ENCODE peak calls at places on chromosomes 16 and 17, in five cellular contexts. S is effector memory CD4-positive, alpha-beta T cell; Z is SK-N-MC; Y is mesendoderm; L is tibial nerve. C is an unnamed sample.

GRCh38 chr16:74100405-74101316 is 196.0 kb upstream of the PSMD7 start:
- DNase-seq in Z (no peak), Y (peak), S (no peak), L (no peak), C (no peak)

GRCh38 chr16:88732172-88732960 is 26.1 kb downstream of the CTU2 start:
- DNase-seq in S (no peak), Y (no peak), Z (no peak), L (no peak), C (no peak)

GRCh38 chr16:49779979-49780378 is 75.9 kb downstream of the ZNF423 start:
- DNase-seq in S (no peak), Y (no peak), Z (no peak), L (no peak), C (no peak)

GRCh38 chr16:51450913-51451312 is 299.8 kb upstream of the SALL1 start:
- DNase-seq in Z (no peak), L (no peak), S (no peak), Y (no peak), C (no peak)

GRCh38 chr16:80883159-80883642 is 78.8 kb upstream of the CDYL2 start:
- DNase-seq in Y (no peak), L (no peak), S (no peak), Z (no peak), C (no peak)

GRCh38 chr16:78598186-78598585 is 498.7 kb downstream of the WWOX start:
- DNase-seq in L (no peak), Z (no peak), S (no peak), Y (no peak), C (no peak)

GRCh38 chr17:17414316-17414937 is 62.4 kb upstream of the MED9 start:
- DNase-seq in Y (no peak), Z (no peak), L (peak), S (no peak), C (peak)

GRCh38 chr17:15301845-15302244 is 36.7 kb upstream of the PMP22 start:
- DNase-seq in L (no peak), Z (no peak), S (no peak), Y (no peak), C (no peak)

GRCh38 chr16:17474037-17474436 is 3.3 kb upstream of the XYLT1 start:
- DNase-seq in Z (no peak), S (no peak), L (no peak), Y (peak), C (peak)

GRCh38 chr16:3983081-3983520 is 102.6 kb upstream of the CREBBP start:
- DNase-seq in Z (no peak), S (no peak), L (peak), Y (peak), C (peak)

GRCh38 chr17:1270210-1271019 is at the start of gene BHLHA9:
- DNase-seq in S (no peak), Z (no peak), Y (no peak), L (no peak), C (no peak)

GRCh38 chr16:9072806-9073341 is 18.6 kb upstream of the HAPSTR1 start:
- DNase-seq in L (no peak), S (no peak), Y (peak), Z (no peak), C (no peak)

GRCh38 chr17:39679521-39680192 is 8.2 kb downstream of the PGAP3 start:
- DNase-seq in Y (no peak), Z (no peak), S (no peak), L (no peak), C (no peak)

GRCh38 chr17:29263916-29264315 is 17.3 kb downstream of the CRYBA1 start:
- DNase-seq in Y (no peak), L (no peak), S (no peak), Z (no peak), C (no peak)

GRCh38 chr16:88482630-88483391 is 29.7 kb downstream of the ZFPM1 start:
- DNase-seq in L (no peak), Z (no peak), S (no peak), Y (no peak), C (no peak)

GRCh38 chr16:3129137-3130131 is 5.4 kb upstream of the ZNF213 start:
- DNase-seq in L (peak), Y (peak), Z (peak), S (peak), C (peak)

GRCh38 chr17:52170963-52171572 is 12.6 kb upstream of the CA10 start:
- DNase-seq in L (no peak), Z (no peak), Y (peak), S (no peak), C (peak)

GRCh38 chr17:58741121-58741625 is 14.5 kb upstream of the PPM1E start:
- DNase-seq in S (no peak), Z (no peak), L (no peak), Y (peak), C (no peak)

GRCh38 chr17:82332669-82333278 is 792 bp downstream of the SECTM1 start:
- DNase-seq in S (no peak), Y (no peak), Z (no peak), L (no peak), C (no peak)

GRCh38 chr17:10385871-10386270 is 13.1 kb upstream of the MYH13 start:
- DNase-seq in Z (no peak), Y (no peak), S (no peak), L (no peak), C (no peak)

GRCh38 chr17:10380631-10381408 is 8.0 kb upstream of the MYH13 start:
- DNase-seq in L (no peak), Y (no peak), S (no peak), Z (no peak), C (peak)

GRCh38 chr17:10384175-10384574 is 11.4 kb upstream of the MYH13 start:
- DNase-seq in Y (peak), S (no peak), Z (no peak), L (no peak), C (peak)
- H3K27ac ChIP-seq in Y (no peak), S (no peak), Z (no peak), L (no peak), C (peak)

GRCh38 chr16:1378804-1379053 is 27.0 kb downstream of the GNPTG start:
- DNase-seq in S (no peak), Z (no peak), Y (no peak), L (no peak), C (no peak)
- H3K27ac ChIP-seq in S (peak), Z (peak), Y (no peak), L (no peak), C (no peak)

DNA sequence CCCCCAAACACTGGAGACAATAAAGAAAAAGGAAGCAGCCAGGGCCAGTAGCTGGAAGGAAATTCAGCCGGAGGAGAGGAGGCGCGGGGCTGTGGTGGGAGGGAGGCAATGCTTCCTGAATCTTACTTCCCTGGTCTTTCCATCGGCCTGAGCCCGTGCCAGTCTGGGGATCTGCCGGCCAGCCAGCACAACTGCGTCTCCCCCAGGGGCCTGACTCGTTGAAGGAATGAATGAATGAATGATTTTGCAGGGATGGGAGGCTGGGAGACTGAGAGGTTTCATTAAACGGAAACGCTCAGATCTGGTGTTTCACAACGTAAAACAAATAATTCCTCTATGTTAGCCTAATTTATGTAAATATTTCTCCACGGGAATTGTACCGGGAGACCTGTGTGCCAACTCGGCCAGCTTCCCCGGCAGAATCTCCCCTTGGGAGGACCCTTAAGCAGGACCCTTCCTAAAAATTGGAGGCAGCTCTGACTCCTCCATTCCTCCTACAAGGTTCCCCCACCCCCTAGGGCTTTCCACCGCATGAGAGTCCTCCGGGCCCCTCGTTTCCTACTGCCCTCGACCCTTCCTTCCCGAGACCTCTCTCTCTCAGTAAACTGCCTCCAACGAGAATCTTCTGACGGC is 1.3 kb upstream of the BAIAP2 start:
- DNase-seq in L (no peak), Z (no peak), S (no peak), Y (no peak), C (no peak)
- H3K27ac ChIP-seq in L (no peak), Z (no peak), S (no peak), Y (no peak), C (no peak)

GRCh38 chr17:75824591-75825518 is 19.3 kb downstream of the UNC13D start:
- DNase-seq in Z (no peak), L (no peak), Y (no peak), S (no peak), C (no peak)

GRCh38 chr17:75822119-75822799 is 21.9 kb downstream of the UNC13D start:
- DNase-seq in L (no peak), Y (no peak), S (no peak), Z (no peak), C (no peak)

GRCh38 chr17:75822800-75823166 is 21.4 kb downstream of the UNC13D start:
- DNase-seq in S (no peak), L (no peak), Y (no peak), Z (no peak), C (no peak)

GRCh38 chr17:75824050-75824552 is 20.1 kb downstream of the UNC13D start:
- DNase-seq in L (no peak), S (no peak), Y (no peak), Z (no peak), C (no peak)

DNA sequence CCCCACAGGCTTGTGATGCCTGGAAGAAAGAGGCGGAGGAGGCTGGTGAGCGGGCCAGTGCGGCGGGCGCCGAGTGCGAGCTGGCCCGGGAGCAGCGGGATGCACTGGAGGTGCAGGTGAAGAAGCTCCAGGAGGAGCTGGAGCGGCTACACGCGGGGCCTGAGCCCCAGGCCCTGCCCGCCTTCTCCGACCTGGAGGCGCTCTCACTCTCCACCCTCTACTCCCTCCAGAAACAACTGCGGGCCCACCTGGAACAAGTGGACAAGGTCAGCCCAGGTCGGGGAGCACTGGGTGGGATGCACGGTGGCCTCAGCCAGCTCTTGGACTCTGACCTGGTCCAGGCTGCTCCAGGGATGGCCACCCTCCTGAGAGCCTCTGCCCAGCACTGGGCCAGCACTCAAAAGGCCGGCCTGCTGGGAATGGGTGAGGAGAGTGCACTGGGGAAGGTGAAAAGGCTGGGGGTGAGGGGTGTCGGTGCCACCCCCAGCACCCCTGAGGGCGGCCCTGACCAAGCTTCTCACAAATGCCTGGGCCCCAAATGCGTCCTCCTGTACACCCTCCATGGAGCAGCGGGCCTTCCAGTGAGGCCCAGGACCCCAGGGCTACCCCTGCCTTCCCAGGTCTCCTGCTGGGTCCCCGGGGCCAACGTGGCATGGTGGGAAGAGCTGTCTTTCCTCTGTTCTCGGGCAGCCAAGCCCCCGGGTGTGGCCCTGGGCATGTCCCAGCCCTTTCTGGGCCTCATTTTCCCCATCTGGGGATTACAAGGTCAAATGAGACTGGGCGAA is 20.8 kb downstream of the UNC13D start:
- DNase-seq in L (no peak), S (no peak), Y (no peak), Z (no peak), C (no peak)
- H3K27ac ChIP-seq in L (no peak), S (no peak), Y (no peak), Z (no peak), C (no peak)

GRCh38 chr17:31562447-31562846 is 171.0 kb downstream of the RAB11FIP4 start:
- DNase-seq in Z (no peak), L (no peak), S (no peak), Y (no peak), C (no peak)
- H3K27ac ChIP-seq in Z (peak), L (no peak), S (no peak), Y (peak), C (no peak)

DNA sequence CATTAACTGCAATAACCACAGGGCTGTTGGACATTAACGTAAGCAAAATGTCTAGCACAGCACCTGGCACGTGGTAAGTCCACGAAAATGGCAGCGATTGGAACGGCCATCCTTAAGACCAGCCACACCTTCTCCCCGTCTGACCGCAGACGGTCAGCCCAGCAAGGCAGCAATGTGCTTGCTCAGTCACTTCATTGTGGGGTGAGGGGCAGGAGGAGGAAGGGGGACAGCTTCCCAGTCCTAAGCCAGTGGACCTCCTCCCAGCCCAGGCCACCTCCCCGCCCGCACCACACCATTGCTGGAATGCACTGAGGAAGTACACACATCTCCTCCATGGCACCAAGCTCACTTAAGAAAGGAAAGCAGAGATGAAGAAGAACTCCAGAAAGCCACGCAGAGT is 8.6 kb upstream of the MYLK3 start:
- DNase-seq in Z (no peak), S (no peak), Y (no peak), L (no peak), C (no peak)
- H3K27ac ChIP-seq in Z (no peak), S (no peak), Y (no peak), L (no peak), C (no peak)